ENCODE peak calls at places on chromosomes 7 and 10, in seven cellular contexts. One of them, this sample, is unnamed.

GRCh38 chr10:31101123-31101522 is 69.5 kb upstream of the ZNF438 start:
- DNase-seq in left ventricle myocardium inferior: no peak
- DNase-seq in cardiac muscle cell: peak; percentile 66
- DNase-seq in uterus: no peak
- DNase-seq in tibial nerve: no peak
- DNase-seq in adrenal gland: no peak
- DNase-seq in PC-3: peak; percentile 80
- DNase-seq in this sample: peak; percentile 88

GRCh38 chr7:149879801-149880738 is 6.3 kb downstream of the ATP6V0E2 start:
- DNase-seq in left ventricle myocardium inferior: no peak
- DNase-seq in cardiac muscle cell: no peak
- DNase-seq in uterus: no peak
- DNase-seq in tibial nerve: no peak
- DNase-seq in adrenal gland: no peak
- DNase-seq in PC-3: no peak
- DNase-seq in this sample: no peak

GRCh38 chr7:145916776-145917175 is 199.8 kb upstream of the CNTNAP2 start:
- DNase-seq in left ventricle myocardium inferior: no peak
- DNase-seq in cardiac muscle cell: no peak
- DNase-seq in uterus: no peak
- DNase-seq in tibial nerve: no peak
- DNase-seq in adrenal gland: no peak
- DNase-seq in PC-3: no peak
- DNase-seq in this sample: no peak

GRCh38 chr10:99630991-99631390 is 10.8 kb upstream of the SLC25A28 start:
- DNase-seq in left ventricle myocardium inferior: no peak
- DNase-seq in cardiac muscle cell: peak; percentile 58
- DNase-seq in uterus: no peak
- DNase-seq in tibial nerve: no peak
- DNase-seq in adrenal gland: peak; percentile 20
- DNase-seq in PC-3: no peak
- DNase-seq in this sample: no peak

GRCh38 chr10:22315455-22316285 is 518 bp upstream of the COMMD3 start:
- DNase-seq in left ventricle myocardium inferior: no peak
- DNase-seq in cardiac muscle cell: no peak
- DNase-seq in uterus: no peak
- DNase-seq in tibial nerve: no peak
- DNase-seq in adrenal gland: no peak
- DNase-seq in PC-3: peak; percentile 19
- DNase-seq in this sample: no peak

GRCh38 chr10:72889391-72889831 is 4.1 kb upstream of the OIT3 start:
- DNase-seq in left ventricle myocardium inferior: no peak
- DNase-seq in cardiac muscle cell: peak; percentile 29
- DNase-seq in uterus: no peak
- DNase-seq in tibial nerve: no peak
- DNase-seq in adrenal gland: no peak
- DNase-seq in PC-3: peak; percentile 73
- DNase-seq in this sample: no peak

GRCh38 chr10:74542077-74542476 is 284.3 kb upstream of the KAT6B start:
- DNase-seq in left ventricle myocardium inferior: no peak
- DNase-seq in cardiac muscle cell: peak; percentile 95
- DNase-seq in uterus: no peak
- DNase-seq in tibial nerve: peak; percentile 7
- DNase-seq in adrenal gland: peak; percentile 49
- DNase-seq in PC-3: no peak
- DNase-seq in this sample: peak; percentile 63

GRCh38 chr7:153910604-153911003 is 141.6 kb upstream of the DPP6 start:
- DNase-seq in left ventricle myocardium inferior: no peak
- DNase-seq in cardiac muscle cell: no peak
- DNase-seq in uterus: no peak
- DNase-seq in tibial nerve: no peak
- DNase-seq in adrenal gland: no peak
- DNase-seq in PC-3: no peak
- DNase-seq in this sample: no peak

GRCh38 chr7:32914186-32914585 is 22.6 kb upstream of the KBTBD2 start:
- DNase-seq in left ventricle myocardium inferior: no peak
- DNase-seq in cardiac muscle cell: no peak
- DNase-seq in uterus: no peak
- DNase-seq in tibial nerve: no peak
- DNase-seq in adrenal gland: no peak
- DNase-seq in PC-3: no peak
- DNase-seq in this sample: no peak

GRCh38 chr7:158494162-158494586 is 93.4 kb downstream of the PTPRN2 start:
- DNase-seq in left ventricle myocardium inferior: no peak
- DNase-seq in cardiac muscle cell: no peak
- DNase-seq in uterus: no peak
- DNase-seq in tibial nerve: no peak
- DNase-seq in adrenal gland: no peak
- DNase-seq in PC-3: peak; percentile 51
- DNase-seq in this sample: no peak

GRCh38 chr7:44914992-44915607 is 29.8 kb upstream of the PURB start:
- DNase-seq in left ventricle myocardium inferior: no peak
- DNase-seq in cardiac muscle cell: no peak
- DNase-seq in uterus: no peak
- DNase-seq in tibial nerve: no peak
- DNase-seq in adrenal gland: peak; percentile 9
- DNase-seq in PC-3: no peak
- DNase-seq in this sample: no peak

GRCh38 chr7:42380411-42380810 is 143.4 kb upstream of the GLI3 start:
- DNase-seq in left ventricle myocardium inferior: no peak
- DNase-seq in cardiac muscle cell: peak; percentile 9
- DNase-seq in uterus: no peak
- DNase-seq in tibial nerve: no peak
- DNase-seq in adrenal gland: no peak
- DNase-seq in PC-3: no peak
- DNase-seq in this sample: no peak

GRCh38 chr7:124056234-124056633 is 23.4 kb upstream of the TMEM229A start:
- DNase-seq in left ventricle myocardium inferior: no peak
- DNase-seq in cardiac muscle cell: no peak
- DNase-seq in uterus: no peak
- DNase-seq in tibial nerve: no peak
- DNase-seq in adrenal gland: no peak
- DNase-seq in PC-3: no peak
- DNase-seq in this sample: no peak

GRCh38 chr7:66642932-66643331 is 14.3 kb downstream of the KCTD7 start:
- DNase-seq in left ventricle myocardium inferior: no peak
- DNase-seq in cardiac muscle cell: no peak
- DNase-seq in uterus: no peak
- DNase-seq in tibial nerve: no peak
- DNase-seq in adrenal gland: no peak
- DNase-seq in PC-3: no peak
- DNase-seq in this sample: no peak
- H3K36me3 ChIP-seq in left ventricle myocardium inferior: peaks cover 78% of the 10 kb centered on the region
- H3K36me3 ChIP-seq in cardiac muscle cell: peaks cover 17% of the 10 kb centered on the region
- H3K36me3 ChIP-seq in uterus: no peaks in the 10 kb centered on the region
- H3K36me3 ChIP-seq in tibial nerve: peaks cover 13% of the 10 kb centered on the region
- H3K36me3 ChIP-seq in adrenal gland: peaks cover 55% of the 10 kb centered on the region
- H3K36me3 ChIP-seq in PC-3: no peaks in the 10 kb centered on the region
- H3K36me3 ChIP-seq in this sample: peaks cover 69% of the 10 kb centered on the region

DNA sequence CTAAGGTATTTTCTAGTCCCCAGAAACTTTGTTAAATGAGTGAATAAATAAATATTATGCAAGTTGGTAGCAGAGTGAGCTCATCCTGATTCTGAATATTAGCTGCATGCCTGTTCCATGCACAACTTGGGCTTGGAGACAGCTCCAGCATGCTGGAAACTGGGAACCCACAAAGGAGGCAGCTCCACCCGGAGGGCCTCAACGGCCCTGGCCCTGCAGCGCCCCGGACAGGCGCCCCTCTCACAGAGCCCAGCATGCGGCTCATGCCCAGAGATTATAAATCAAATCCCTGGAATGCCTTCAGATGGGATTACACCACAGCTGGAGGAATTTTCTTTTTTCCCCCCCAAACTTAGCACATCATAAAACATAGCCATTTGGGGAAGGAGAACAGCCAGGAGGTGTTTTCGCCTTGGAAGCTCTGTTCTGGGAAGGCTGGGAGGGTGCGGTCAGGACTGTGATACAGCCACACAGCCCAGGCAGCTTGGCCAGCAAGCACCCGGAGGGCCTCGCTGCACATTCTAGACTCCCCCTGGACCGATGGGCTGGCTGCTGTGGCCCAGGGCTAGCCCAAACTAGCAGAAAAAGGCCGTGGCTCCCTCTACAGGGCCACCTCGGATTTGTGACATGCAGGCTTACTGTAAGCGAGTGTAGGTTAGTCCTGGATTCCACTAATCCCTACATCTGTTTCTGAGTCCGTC is 102.4 kb downstream of the PTPN20 start:
- DNase-seq in left ventricle myocardium inferior: no peak
- DNase-seq in cardiac muscle cell: no peak
- DNase-seq in uterus: no peak
- DNase-seq in tibial nerve: no peak
- DNase-seq in adrenal gland: no peak
- DNase-seq in PC-3: no peak
- DNase-seq in this sample: no peak
- TF ChIP-seq CTCF in left ventricle myocardium inferior: no peak
- TF ChIP-seq CTCF in cardiac muscle cell: no peak
- TF ChIP-seq CTCF in uterus: no peak
- TF ChIP-seq CTCF in tibial nerve: no peak
- TF ChIP-seq CTCF in adrenal gland: no peak
- TF ChIP-seq CTCF in PC-3: no peak
- TF ChIP-seq CTCF in this sample: no peak

GRCh38 chr10:124615259-124615658 is 128.9 kb downstream of the FAM53B start:
- DNase-seq in left ventricle myocardium inferior: no peak
- DNase-seq in cardiac muscle cell: no peak
- DNase-seq in uterus: no peak
- DNase-seq in tibial nerve: no peak
- DNase-seq in adrenal gland: no peak
- DNase-seq in PC-3: no peak
- DNase-seq in this sample: no peak
- H3K36me3 ChIP-seq in left ventricle myocardium inferior: peaks cover 9% of the 10 kb centered on the region
- H3K36me3 ChIP-seq in cardiac muscle cell: no peaks in the 10 kb centered on the region
- H3K36me3 ChIP-seq in uterus: no peaks in the 10 kb centered on the region
- H3K36me3 ChIP-seq in tibial nerve: no peaks in the 10 kb centered on the region
- H3K36me3 ChIP-seq in adrenal gland: peaks cover 11% of the 10 kb centered on the region
- H3K36me3 ChIP-seq in PC-3: no peaks in the 10 kb centered on the region
- H3K36me3 ChIP-seq in this sample: no peaks in the 10 kb centered on the region

GRCh38 chr10:47441973-47442750 is 41.8 kb downstream of the ANXA8 start:
- DNase-seq in left ventricle myocardium inferior: no peak
- DNase-seq in cardiac muscle cell: no peak
- DNase-seq in uterus: no peak
- DNase-seq in tibial nerve: no peak
- DNase-seq in adrenal gland: no peak
- DNase-seq in PC-3: no peak
- DNase-seq in this sample: no peak

GRCh38 chr10:47440207-47440606 is 43.7 kb downstream of the ANXA8 start:
- DNase-seq in left ventricle myocardium inferior: no peak
- DNase-seq in cardiac muscle cell: no peak
- DNase-seq in uterus: no peak
- DNase-seq in tibial nerve: no peak
- DNase-seq in adrenal gland: no peak
- DNase-seq in PC-3: no peak
- DNase-seq in this sample: no peak

GRCh38 chr10:47435081-47435480 is 48.8 kb downstream of the ANXA8 start:
- DNase-seq in left ventricle myocardium inferior: no peak
- DNase-seq in cardiac muscle cell: no peak
- DNase-seq in uterus: no peak
- DNase-seq in tibial nerve: no peak
- DNase-seq in adrenal gland: no peak
- DNase-seq in PC-3: no peak
- DNase-seq in this sample: no peak

GRCh38 chr10:47443145-47443544 is 40.8 kb downstream of the ANXA8 start:
- DNase-seq in left ventricle myocardium inferior: no peak
- DNase-seq in cardiac muscle cell: no peak
- DNase-seq in uterus: no peak
- DNase-seq in tibial nerve: no peak
- DNase-seq in adrenal gland: no peak
- DNase-seq in PC-3: no peak
- DNase-seq in this sample: no peak

DNA sequence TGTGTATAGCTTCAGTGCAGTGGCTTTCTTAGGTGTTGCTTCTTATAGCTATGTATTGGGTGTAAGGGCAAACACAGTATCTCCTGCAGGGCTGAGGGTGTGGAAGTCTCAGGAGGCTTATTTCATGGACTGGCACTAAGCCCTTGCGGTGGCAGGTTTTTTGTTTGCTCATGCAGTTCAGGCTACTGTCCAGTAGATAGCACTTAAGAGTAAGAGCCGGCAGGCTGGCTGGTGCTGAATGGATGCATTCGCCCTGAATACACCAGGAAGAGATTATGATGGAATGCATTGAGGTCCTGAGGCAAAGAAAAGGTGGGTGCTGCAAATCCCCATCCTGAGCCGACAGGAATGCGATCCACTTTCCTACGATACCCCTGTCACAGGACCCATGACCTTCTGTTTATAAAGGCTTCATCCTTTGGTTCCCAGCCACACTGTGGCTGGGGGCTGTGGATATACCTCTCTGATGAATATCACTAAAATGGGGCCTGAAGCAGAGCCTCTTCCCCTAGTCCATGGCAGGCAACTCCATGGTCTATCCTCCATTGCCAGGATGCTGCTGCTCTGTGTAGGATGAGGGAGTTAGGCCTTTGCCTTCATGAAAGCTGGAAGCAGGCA is 44.9 kb downstream of the ANXA8 start:
- DNase-seq in left ventricle myocardium inferior: no peak
- DNase-seq in cardiac muscle cell: peak; percentile 83
- DNase-seq in uterus: no peak
- DNase-seq in tibial nerve: no peak
- DNase-seq in adrenal gland: peak; percentile 71
- DNase-seq in PC-3: peak; percentile 79
- DNase-seq in this sample: peak; percentile 83
- TF ChIP-seq CTCF in left ventricle myocardium inferior: peak; percentile 59
- TF ChIP-seq CTCF in cardiac muscle cell: peak; percentile 84
- TF ChIP-seq CTCF in uterus: no peak
- TF ChIP-seq CTCF in tibial nerve: no peak
- TF ChIP-seq CTCF in adrenal gland: peak; percentile 55
- TF ChIP-seq CTCF in PC-3: peak; percentile 68
- TF ChIP-seq CTCF in this sample: peak; percentile 88

GRCh38 chr10:11300071-11300470 is 282.4 kb downstream of the CELF2 start:
- DNase-seq in left ventricle myocardium inferior: no peak
- DNase-seq in cardiac muscle cell: no peak
- DNase-seq in uterus: no peak
- DNase-seq in tibial nerve: no peak
- DNase-seq in adrenal gland: no peak
- DNase-seq in PC-3: no peak
- DNase-seq in this sample: no peak
- H3K36me3 ChIP-seq in left ventricle myocardium inferior: peaks cover 61% of the 10 kb centered on the region
- H3K36me3 ChIP-seq in cardiac muscle cell: peaks cover 8% of the 10 kb centered on the region
- H3K36me3 ChIP-seq in uterus: no peaks in the 10 kb centered on the region
- H3K36me3 ChIP-seq in tibial nerve: no peaks in the 10 kb centered on the region
- H3K36me3 ChIP-seq in adrenal gland: no peaks in the 10 kb centered on the region
- H3K36me3 ChIP-seq in PC-3: no peaks in the 10 kb centered on the region
- H3K36me3 ChIP-seq in this sample: no peaks in the 10 kb centered on the region

DNA sequence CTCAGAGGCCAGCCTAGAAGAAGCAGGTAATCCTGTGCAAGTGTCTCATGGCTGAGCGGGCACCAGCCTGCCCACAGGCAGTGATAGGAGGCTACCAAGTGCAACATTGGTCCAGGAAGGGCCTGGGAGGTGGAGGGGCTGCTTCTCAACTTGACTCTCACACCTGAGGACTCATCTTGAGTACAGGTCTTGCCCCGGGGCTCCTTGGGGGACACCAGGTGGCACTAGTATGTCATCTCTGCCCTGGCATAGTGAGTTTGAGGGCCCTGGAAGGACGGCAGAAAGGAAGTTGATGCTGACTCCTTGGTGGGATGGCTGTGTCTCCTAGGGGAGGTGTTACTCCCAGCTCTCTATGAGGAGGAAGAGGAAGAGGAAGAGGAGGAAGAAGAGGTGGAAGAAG is 2.3 kb downstream of the CCDC136 start:
- DNase-seq in left ventricle myocardium inferior: no peak
- DNase-seq in cardiac muscle cell: no peak
- DNase-seq in uterus: no peak
- DNase-seq in tibial nerve: no peak
- DNase-seq in adrenal gland: no peak
- DNase-seq in PC-3: peak; percentile 16
- DNase-seq in this sample: no peak
- TF ChIP-seq CTCF in left ventricle myocardium inferior: peak; percentile 23
- TF ChIP-seq CTCF in cardiac muscle cell: no peak
- TF ChIP-seq CTCF in uterus: no peak
- TF ChIP-seq CTCF in tibial nerve: no peak
- TF ChIP-seq CTCF in adrenal gland: no peak
- TF ChIP-seq CTCF in PC-3: peak; percentile 42
- TF ChIP-seq CTCF in this sample: peak; percentile 6